ENCODE peak calls at places on chromosomes 16 and 17, in five cellular contexts. A, E, V, U and B are unnamed samples.

GRCh38 chr16:82344157-82344556 is 174.1 kb upstream of the MPHOSPH6 start:
- DNase-seq in E (no peak), V (no peak), U (no peak), A (no peak), B (no peak)

GRCh38 chr17:43020789-43021738 is 1.1 kb downstream of the VAT1 start:
- DNase-seq in V (no peak), U (peak; percentile 60), E (peak; percentile 60), A (peak; percentile 80), B (peak; percentile 30)

GRCh38 chr17:43536236-43537088 is 9.7 kb downstream of the ETV4 start:
- DNase-seq in E (peak; percentile 43), A (no peak), U (no peak), V (no peak), B (no peak)

GRCh38 chr17:73163043-73163442 is 1.8 kb upstream of the SSTR2 start:
- DNase-seq in E (no peak), A (no peak), U (no peak), V (no peak), B (no peak)

GRCh38 chr17:73092518-73093135 is at the start of gene SLC39A11:
- DNase-seq in V (peak; percentile 81), A (peak; percentile 95), U (peak; percentile 69), E (peak; percentile 96), B (peak; percentile 74)

GRCh38 chr17:56292628-56293027 is 139.4 kb downstream of the ANKFN1 start:
- DNase-seq in V (no peak), E (no peak), A (no peak), U (no peak), B (no peak)

GRCh38 chr17:3695723-3696411 is at the start of gene P2RX5:
- DNase-seq in E (peak; percentile 24), U (no peak), V (no peak), A (no peak), B (peak; percentile 18)

GRCh38 chr17:29617125-29617480 is 5.6 kb downstream of the CORO6 start:
- DNase-seq in A (peak; percentile 88), V (peak; percentile 64), U (no peak), E (peak; percentile 78), B (peak; percentile 89)

GRCh38 chr16:85168732-85169256 is 56.5 kb upstream of the CIBAR2 start:
- DNase-seq in E (peak; percentile 78), U (no peak), V (no peak), A (peak; percentile 80), B (no peak)

GRCh38 chr17:45997624-45998023 is 1.4 kb upstream of the STH start:
- DNase-seq in U (no peak), A (no peak), E (no peak), V (no peak), B (no peak)

GRCh38 chr17:40422990-40423611 is 5.4 kb upstream of the TOP2A start:
- DNase-seq in V (no peak), A (no peak), E (peak; percentile 28), U (no peak), B (no peak)

GRCh38 chr16:19123535-19124178 is 9.9 kb downstream of the ITPRIPL2 start:
- DNase-seq in U (no peak), A (no peak), E (no peak), V (no peak), B (no peak)

GRCh38 chr17:45851022-45851421 is 6.3 kb downstream of the SPPL2C start:
- DNase-seq in U (no peak), A (no peak), V (no peak), E (no peak), B (no peak)

GRCh38 chr17:6554871-6555330 is 1.5 kb downstream of the PITPNM3 start:
- DNase-seq in V (no peak), U (no peak), A (no peak), E (no peak), B (no peak)

GRCh38 chr17:4941027-4941610 is 1.1 kb downstream of the RNF167 start:
- DNase-seq in A (no peak), V (no peak), U (no peak), E (no peak), B (no peak)

GRCh38 chr16:4795181-4795827 is at the start of gene SMIM22:
- DNase-seq in E (peak; percentile 64), U (no peak), A (no peak), V (no peak), B (no peak)

GRCh38 chr16:84048306-84048705 is 5.7 kb upstream of the SLC38A8 start:
- DNase-seq in A (peak; percentile 40), E (no peak), U (no peak), V (no peak), B (no peak)

GRCh38 chr16:11585460-11586374 is 1.0 kb downstream of the LITAF start:
- DNase-seq in V (no peak), A (no peak), E (no peak), U (no peak), B (no peak)

GRCh38 chr17:21177854-21178600 is 35.9 kb downstream of the TMEM11 start:
- DNase-seq in U (no peak), V (no peak), E (no peak), A (no peak), B (no peak)

GRCh38 chr17:34257299-34257985 is 2.4 kb downstream of the CCL2 start:
- DNase-seq in E (no peak), U (no peak), A (no peak), V (no peak), B (no peak)

GRCh38 chr16:82631701-82632685 is 5.2 kb downstream of the CDH13 start:
- DNase-seq in E (no peak), V (no peak), U (no peak), A (no peak), B (no peak)

GRCh38 chr16:84844049-84844350 is 24.2 kb downstream of the CRISPLD2 start:
- DNase-seq in A (peak; percentile 76), U (no peak), E (no peak), V (no peak), B (no peak)

GRCh38 chr17:17818088-17818526 is 18.7 kb downstream of the SREBF1 start:
- DNase-seq in V (no peak), U (no peak), A (no peak), E (peak; percentile 63), B (no peak)

GRCh38 chr16:85417156-85417860 is 195.8 kb upstream of the GSE1 start:
- DNase-seq in V (no peak), A (peak; percentile 20), E (peak; percentile 19), U (no peak), B (no peak)

GRCh38 chr17:81000089-81000630 is 8.5 kb downstream of the CHMP6 start:
- DNase-seq in V (no peak), U (no peak), E (no peak), A (no peak), B (no peak)

GRCh38 chr17:44623070-44623725 is 33.1 kb upstream of the MEIOC start:
- DNase-seq in E (no peak), U (no peak), V (no peak), A (no peak), B (no peak)

GRCh38 chr16:2752850-2753522 is 548 bp downstream of the SRRM2 start:
- DNase-seq in U (no peak), V (peak; percentile 3), A (peak; percentile 89), E (peak; percentile 90), B (peak; percentile 67)

GRCh38 chr16:49576173-49576494 is 202.5 kb downstream of the C16orf78 start:
- DNase-seq in U (no peak), V (no peak), A (no peak), E (no peak), B (no peak)

GRCh38 chr16:87347932-87348615 is 30.9 kb upstream of the C16orf95 start:
- DNase-seq in E (no peak), A (no peak), U (no peak), V (no peak), B (no peak)

GRCh38 chr17:75959046-75959838 is 18.4 kb upstream of the FBF1 start:
- DNase-seq in A (no peak), E (no peak), V (no peak), U (no peak), B (no peak)

GRCh38 chr16:81899601-81900000 is 111.7 kb downstream of the SDR42E1 start:
- DNase-seq in E (no peak), V (no peak), U (no peak), A (no peak), B (no peak)

GRCh38 chr17:50550661-50551432 is 3.9 kb downstream of the SPATA20 start:
- DNase-seq in A (peak; percentile 87), V (no peak), U (peak; percentile 43), E (peak; percentile 87), B (no peak)